ENCODE peak calls at places on chromosome 11, in four cellular contexts. Q is GM12878, N is PC-3, A is fibroblast of lung. R is an unnamed sample.

GRCh38 chr11:19951558-19952083 is 208.7 kb downstream of the DBX1 start:
- DNase-seq in Q (peak), N (peak), A (peak), R (peak)

GRCh38 chr11:65181569-65182257 is at the start of gene CAPN1:
- DNase-seq in Q (peak), N (peak), A (peak), R (peak)

GRCh38 chr11:121829159-121829643 is 286.8 kb downstream of the BLID start:
- DNase-seq in Q (no peak), N (peak), A (peak), R (no peak)

GRCh38 chr11:84524422-84525051 is 1102.6 kb downstream of the DLG2 start:
- DNase-seq in Q (no peak), N (peak), A (peak), R (peak)

GRCh38 chr11:104783241-104783640 is 115.0 kb downstream of the CASP12 start:
- DNase-seq in Q (no peak), N (no peak), A (no peak), R (no peak)

GRCh38 chr11:96301818-96302217 is 41.2 kb downstream of the MAML2 start:
- DNase-seq in Q (no peak), N (no peak), A (no peak), R (no peak)

GRCh38 chr11:60303661-60304060 is 23.2 kb downstream of the MS4A4A start:
- DNase-seq in Q (no peak), N (peak), A (no peak), R (no peak)

GRCh38 chr11:12410006-12410728 is 32.8 kb downstream of the PARVA start:
- DNase-seq in Q (no peak), N (peak), A (peak), R (no peak)

GRCh38 chr11:66708701-66709100 is 20.3 kb downstream of the SPTBN2 start:
- DNase-seq in Q (no peak), N (no peak), A (no peak), R (no peak)

GRCh38 chr11:12411395-12411794 is 34.0 kb downstream of the PARVA start:
- DNase-seq in Q (no peak), N (no peak), A (no peak), R (no peak)

GRCh38 chr11:61855939-61856730 is 28.0 kb downstream of the FADS2 start:
- DNase-seq in Q (no peak), N (no peak), A (no peak), R (no peak)

GRCh38 chr11:126404367-126404766 is 48.9 kb downstream of the ST3GAL4 start:
- DNase-seq in Q (no peak), N (peak), A (no peak), R (no peak)

GRCh38 chr11:1892116-1892515 is 421 bp upstream of the PRR33 start:
- DNase-seq in Q (no peak), N (no peak), A (no peak), R (no peak)

GRCh38 chr11:117856892-117857291 is 19.6 kb downstream of the FXYD6 start:
- DNase-seq in Q (no peak), N (no peak), A (no peak), R (no peak)

GRCh38 chr11:87966744-87967143 is 208.5 kb downstream of the RAB38 start:
- DNase-seq in Q (no peak), N (no peak), A (no peak), R (no peak)

DNA sequence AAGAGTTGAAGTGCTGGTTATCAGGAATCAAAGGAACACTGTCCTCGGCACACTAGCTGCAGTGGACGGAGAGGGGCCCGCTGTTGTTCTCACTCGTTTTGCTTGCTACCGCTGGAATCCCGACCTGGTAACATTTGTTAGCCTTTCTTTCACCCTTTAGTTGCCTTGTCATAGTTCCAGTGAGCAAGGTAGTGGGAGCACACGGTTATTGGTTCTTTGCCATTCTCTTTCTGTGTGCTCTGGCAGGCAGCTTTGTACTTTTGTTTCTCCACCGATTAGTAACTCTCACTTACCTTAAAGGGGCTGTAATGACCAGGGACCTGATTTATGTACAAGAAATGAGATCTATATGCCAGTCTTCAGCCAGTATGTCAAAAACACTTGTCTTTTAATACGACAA is 1.8 kb downstream of the DEPDC7 start:
- DNase-seq in Q (no peak), N (no peak), A (no peak), R (no peak)
- TF ChIP-seq EZH2 in Q (no peak), N (no peak), A (no peak), R (no peak)

DNA sequence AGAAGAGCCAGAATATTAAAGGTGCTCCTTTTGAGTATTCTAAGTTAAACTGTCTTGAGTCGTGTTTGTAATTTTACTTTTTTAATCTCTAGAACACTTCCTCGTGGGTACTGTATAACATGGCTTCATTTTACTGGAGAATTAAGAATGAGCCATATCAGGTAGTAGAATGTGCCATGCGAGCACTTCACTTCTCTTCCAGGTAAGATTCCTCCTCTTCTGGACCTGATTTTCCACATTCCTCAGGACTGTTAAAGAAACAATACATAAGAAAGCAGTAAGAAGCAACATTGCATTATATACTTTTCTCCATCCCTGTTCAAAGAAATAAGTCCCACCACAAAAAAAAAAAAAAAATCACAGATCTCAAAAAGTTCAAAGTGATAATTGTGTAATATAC is 37.9 kb downstream of the TTC17 start:
- DNase-seq in Q (no peak), N (peak), A (no peak), R (no peak)
- TF ChIP-seq CTCF in Q (no peak), N (no peak), A (no peak), R (no peak)

GRCh38 chr11:32435947-32436750 is 810 bp upstream of the WT1 start:
- DNase-seq in Q (no peak), N (no peak), A (no peak), R (no peak)

GRCh38 chr11:32438883-32439487 is 3.6 kb upstream of the WT1 start:
- DNase-seq in Q (no peak), N (no peak), A (no peak), R (no peak)

GRCh38 chr11:32438346-32438882 is 3.1 kb upstream of the WT1 start:
- DNase-seq in Q (no peak), N (no peak), A (no peak), R (no peak)

GRCh38 chr11:32436751-32437405 is 1.5 kb upstream of the WT1 start:
- DNase-seq in Q (no peak), N (no peak), A (no peak), R (no peak)

GRCh38 chr11:32437406-32438345 is 2.3 kb upstream of the WT1 start:
- DNase-seq in Q (no peak), N (no peak), A (no peak), R (no peak)
- TF ChIP-seq EZH2 in Q (no peak), N (no peak), A (peak), R (no peak)

GRCh38 chr11:119293461-119293860 is 23.5 kb downstream of the MCAM start:
- DNase-seq in Q (no peak), N (no peak), A (no peak), R (no peak)

GRCh38 chr11:119290894-119291497 is 25.9 kb downstream of the MCAM start:
- DNase-seq in Q (no peak), N (no peak), A (no peak), R (no peak)

GRCh38 chr11:119298726-119299125 is 18.2 kb downstream of the MCAM start:
- DNase-seq in Q (no peak), N (no peak), A (peak), R (no peak)

GRCh38 chr11:119297938-119298337 is 19.0 kb downstream of the MCAM start:
- DNase-seq in Q (no peak), N (no peak), A (peak), R (no peak)

GRCh38 chr11:119295178-119295577 is 21.8 kb downstream of the MCAM start:
- DNase-seq in Q (no peak), N (peak), A (no peak), R (no peak)
- TF ChIP-seq CTCF in Q (no peak), N (peak), A (no peak), R (peak)

GRCh38 chr11:18720811-18721575 is 5.0 kb downstream of the IGSF22 start:
- DNase-seq in Q (no peak), N (peak), A (peak), R (peak)
- TF ChIP-seq EZH2 in Q (no peak), N (no peak), A (no peak), R (no peak)

GRCh38 chr11:102521121-102521520 is 9.4 kb downstream of the MMP7 start:
- DNase-seq in Q (no peak), N (no peak), A (no peak), R (no peak)

GRCh38 chr11:102520514-102520913 is 10.0 kb downstream of the MMP7 start:
- DNase-seq in Q (no peak), N (no peak), A (no peak), R (no peak)

GRCh38 chr11:102516179-102516578 is 14.4 kb downstream of the MMP7 start:
- DNase-seq in Q (no peak), N (no peak), A (no peak), R (no peak)

GRCh38 chr11:102517670-102518069 is 12.9 kb downstream of the MMP7 start:
- DNase-seq in Q (no peak), N (no peak), A (no peak), R (no peak)

DNA sequence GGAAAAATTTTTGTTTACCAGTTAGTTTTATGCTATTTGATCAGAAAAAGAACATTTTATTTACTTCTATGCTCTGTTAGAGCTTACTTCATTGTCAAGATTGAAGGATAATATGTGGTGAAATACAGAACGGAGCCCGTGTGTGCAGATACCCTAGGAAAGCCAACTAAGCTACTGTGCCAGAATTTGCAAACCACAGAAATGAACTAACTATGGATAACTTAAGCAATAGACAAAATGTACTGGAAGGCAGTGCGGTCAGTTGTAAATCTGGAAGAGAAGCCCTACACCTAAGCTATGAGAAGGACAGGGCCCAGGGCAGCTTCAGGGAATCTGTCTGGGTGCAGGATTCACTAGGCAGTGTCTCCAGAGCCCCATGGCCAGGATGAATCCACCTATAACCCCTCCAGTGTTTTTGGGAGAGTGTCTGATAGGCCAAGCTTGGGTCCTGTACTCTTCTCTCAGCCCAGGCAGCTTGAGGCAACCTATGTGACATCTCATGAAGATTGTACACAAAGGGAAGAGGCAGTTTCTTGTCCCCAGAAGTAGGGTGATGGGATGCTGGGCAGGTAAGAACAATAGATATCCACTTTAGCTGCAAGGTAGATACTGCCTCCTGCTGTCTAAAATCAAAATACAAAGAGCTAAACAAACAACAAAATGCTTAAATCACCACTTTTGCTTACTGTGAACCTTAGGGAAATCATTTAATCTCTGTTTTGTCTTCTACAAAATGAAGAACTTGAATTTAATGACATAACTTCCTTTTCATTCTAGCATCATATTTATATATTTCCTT is 12.1 kb downstream of the MMP7 start:
- DNase-seq in Q (no peak), N (peak), A (peak), R (no peak)
- TF ChIP-seq CTCF in Q (peak), N (peak), A (no peak), R (peak)

DNA sequence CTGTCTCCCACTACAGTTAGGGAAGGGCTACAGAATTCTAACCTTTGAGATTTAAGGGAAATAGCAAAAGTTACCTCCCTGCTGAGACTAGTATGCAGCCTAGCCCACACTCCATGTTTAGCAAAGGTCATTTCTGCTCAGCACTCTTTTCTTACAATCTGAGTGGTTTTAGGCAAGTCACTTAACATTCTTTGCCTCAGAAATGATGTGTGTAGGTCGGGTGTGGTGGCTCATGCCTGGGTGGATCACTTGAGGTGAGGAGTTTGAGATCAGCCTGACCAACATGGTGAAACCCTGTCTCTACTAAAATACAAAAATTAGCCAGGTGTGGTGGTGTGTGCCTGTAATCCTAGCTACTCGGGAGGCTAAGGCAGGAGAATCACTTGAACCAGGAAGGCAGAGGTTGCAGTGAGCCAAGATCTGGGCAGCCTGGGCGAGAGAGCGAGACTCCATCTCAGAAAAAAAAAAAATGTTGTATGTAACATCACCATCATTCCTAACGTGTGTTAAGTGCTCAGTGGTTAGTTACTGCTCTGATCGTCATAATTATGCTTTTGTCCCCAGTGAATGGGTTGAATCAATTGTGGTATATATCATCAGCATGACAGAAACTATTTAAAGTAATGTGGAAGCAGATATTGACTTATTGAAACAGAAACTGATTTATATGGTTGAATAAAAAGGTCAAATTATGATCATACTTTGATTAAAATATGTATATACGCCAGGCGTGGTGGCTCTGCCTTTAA is 55.0 kb downstream of the COPB1 start:
- DNase-seq in Q (no peak), N (no peak), A (no peak), R (no peak)
- TF ChIP-seq EZH2 in Q (no peak), N (no peak), A (no peak), R (no peak)